ENCODE peak calls at places on chromosome 16, in eight cellular contexts. U is pancreas, X is kidney, K is cardiac fibroblast, Y is endodermal cell, E is fibroblast of the aortic adventitia, H is AG04450, J is breast epithelium. M is an unnamed sample.

GRCh38 chr16:29809850-29810698 is 1.9 kb upstream of the PRRT2 start:
- DNase-seq in U (no peak), X (no peak), K (peak), Y (no peak), E (peak), H (no peak), J (no peak), M (no peak)

GRCh38 chr16:78641463-78641862 is 542.0 kb downstream of the WWOX start:
- DNase-seq in U (no peak), X (no peak), K (no peak), Y (no peak), E (no peak), H (no peak), J (no peak), M (no peak)

GRCh38 chr16:81442909-81443687 is 1.5 kb upstream of the CMIP start:
- DNase-seq in U (no peak), X (peak), K (no peak), Y (peak), E (no peak), H (no peak), J (no peak), M (no peak)

GRCh38 chr16:24045641-24046040 is 209.9 kb downstream of the PRKCB start:
- DNase-seq in U (no peak), X (no peak), K (no peak), Y (peak), E (no peak), H (no peak), J (no peak), M (no peak)

GRCh38 chr16:79211581-79211980 is 389.0 kb downstream of the MAF start:
- DNase-seq in U (no peak), X (peak), K (no peak), Y (peak), E (no peak), H (no peak), J (no peak), M (no peak)

GRCh38 chr16:2981177-2981898 is 1.1 kb upstream of the PKMYT1 start:
- DNase-seq in U (no peak), X (no peak), K (no peak), Y (peak), E (no peak), H (no peak), J (no peak), M (no peak)

GRCh38 chr16:58459344-58460218 is 40.4 kb upstream of the NDRG4 start:
- DNase-seq in U (peak), X (no peak), K (peak), Y (no peak), E (peak), H (no peak), J (no peak), M (no peak)

GRCh38 chr16:78230832-78231231 is 131.4 kb downstream of the WWOX start:
- DNase-seq in U (no peak), X (no peak), K (no peak), Y (no peak), E (peak), H (no peak), J (no peak), M (peak)

GRCh38 chr16:73126453-73126853 is 78.5 kb upstream of the ZFHX3 start:
- DNase-seq in U (peak), X (no peak), K (peak), Y (no peak), E (peak), H (no peak), J (peak), M (peak)

GRCh38 chr16:31390504-31391043 is 2.6 kb upstream of the ITGAD start:
- DNase-seq in U (no peak), X (no peak), K (no peak), Y (no peak), E (no peak), H (no peak), J (no peak), M (no peak)

GRCh38 chr16:81094771-81095251 is 1.4 kb downstream of the GCSH start:
- DNase-seq in U (no peak), X (no peak), K (peak), Y (no peak), E (peak), H (no peak), J (no peak), M (peak)

GRCh38 chr16:19926449-19927390 is 42.1 kb upstream of the GPRC5B start:
- DNase-seq in U (no peak), X (no peak), K (peak), Y (peak), E (peak), H (peak), J (no peak), M (peak)

GRCh38 chr16:3553138-3553923 is 23.9 kb downstream of the NLRC3 start:
- DNase-seq in U (no peak), X (no peak), K (no peak), Y (peak), E (no peak), H (no peak), J (no peak), M (no peak)

GRCh38 chr16:30526137-30526822 is at the start of gene ZNF768:
- DNase-seq in U (peak), X (peak), K (peak), Y (peak), E (peak), H (no peak), J (peak), M (no peak)

GRCh38 chr16:8936421-8936820 is 27.3 kb downstream of the USP7 start:
- DNase-seq in U (peak), X (no peak), K (peak), Y (peak), E (peak), H (no peak), J (no peak), M (no peak)

GRCh38 chr16:67546761-67547422 is 15.4 kb upstream of the CTCF start:
- DNase-seq in U (peak), X (peak), K (peak), Y (peak), E (peak), H (no peak), J (peak), M (peak)

GRCh38 chr16:65825191-65825856 is 541.2 kb upstream of the CDH5 start:
- DNase-seq in U (no peak), X (no peak), K (no peak), Y (no peak), E (no peak), H (no peak), J (no peak), M (no peak)

GRCh38 chr16:89349947-89350633 is 132.6 kb downstream of the ZNF778 start:
- DNase-seq in U (no peak), X (no peak), K (no peak), Y (no peak), E (no peak), H (no peak), J (no peak), M (no peak)

GRCh38 chr16:27460663-27461482 is 58.9 kb downstream of the IL21R start:
- DNase-seq in U (no peak), X (peak), K (peak), Y (no peak), E (peak), H (no peak), J (no peak), M (no peak)

GRCh38 chr16:84443166-84443802 is 61.2 kb downstream of the MEAK7 start:
- DNase-seq in U (no peak), X (no peak), K (no peak), Y (no peak), E (no peak), H (no peak), J (no peak), M (no peak)

GRCh38 chr16:29743827-29744531 is 1.8 kb downstream of the C16orf54 start:
- DNase-seq in U (no peak), X (no peak), K (no peak), Y (no peak), E (no peak), H (no peak), J (no peak), M (no peak)

GRCh38 chr16:27483624-27484023 is 66.1 kb downstream of the GTF3C1 start:
- DNase-seq in U (no peak), X (peak), K (no peak), Y (no peak), E (no peak), H (no peak), J (no peak), M (no peak)

GRCh38 chr16:79845734-79846135 is 245.2 kb upstream of the MAF start:
- DNase-seq in U (no peak), X (no peak), K (peak), Y (no peak), E (no peak), H (no peak), J (no peak), M (no peak)

GRCh38 chr16:89893642-89894548 is 20.5 kb downstream of the TCF25 start:
- DNase-seq in U (no peak), X (no peak), K (no peak), Y (no peak), E (no peak), H (no peak), J (no peak), M (no peak)

GRCh38 chr16:53090591-53091507 is 36.1 kb downstream of the CHD9 start:
- DNase-seq in U (peak), X (peak), K (peak), Y (no peak), E (peak), H (peak), J (peak), M (peak)

GRCh38 chr16:84810518-84811273 is 9.1 kb upstream of the CRISPLD2 start:
- DNase-seq in U (no peak), X (no peak), K (peak), Y (no peak), E (peak), H (no peak), J (no peak), M (peak)

DNA sequence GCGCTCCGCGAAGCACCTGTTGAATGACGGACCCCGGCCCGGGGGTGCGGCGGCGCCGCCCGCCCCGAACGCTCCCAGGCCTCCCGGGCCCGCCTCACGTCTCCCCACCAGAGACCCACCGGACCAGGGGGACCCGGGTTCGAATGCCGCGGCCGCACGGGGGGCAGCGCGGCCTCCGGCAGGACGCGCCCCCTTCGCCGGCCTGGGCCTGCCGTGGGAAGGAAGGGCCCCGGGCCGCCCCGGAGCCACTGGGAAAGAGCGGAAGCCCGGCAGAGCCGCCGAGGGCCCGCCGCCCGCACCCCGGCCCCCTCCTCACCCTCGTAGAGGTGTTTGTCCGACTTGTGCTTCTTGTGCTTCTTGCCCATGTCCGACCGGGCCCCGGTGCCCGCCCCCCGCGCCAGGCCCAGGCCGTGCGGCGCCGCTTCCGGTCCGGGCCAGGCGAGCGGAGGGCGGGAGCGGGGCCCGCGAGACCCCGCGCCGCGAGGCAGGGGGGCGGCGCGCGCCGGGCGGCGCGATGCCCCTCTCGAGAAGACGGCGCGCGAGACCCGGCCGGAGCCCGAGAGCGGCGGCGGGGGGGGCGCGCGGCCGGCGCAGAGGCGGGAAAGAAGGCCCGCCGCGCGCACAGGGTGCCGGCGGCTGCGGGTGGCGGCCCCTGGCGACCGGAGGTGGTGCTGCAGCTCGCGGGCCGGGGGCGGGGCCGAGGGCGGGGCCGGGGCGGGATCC is at the start of gene BRD7:
- DNase-seq in U (peak), X (peak), K (peak), Y (peak), E (peak), H (no peak), J (peak), M (peak)
- TF ChIP-seq CTCF in U (peak), X (peak), K (peak), Y (peak), E (peak), H (peak), J (peak), M (peak)

GRCh38 chr16:86930001-86930400 is 351.7 kb downstream of the FOXL1 start:
- DNase-seq in U (no peak), X (no peak), K (peak), Y (no peak), E (peak), H (no peak), J (no peak), M (no peak)

GRCh38 chr16:86927699-86928098 is 349.4 kb downstream of the FOXL1 start:
- DNase-seq in U (no peak), X (no peak), K (no peak), Y (no peak), E (no peak), H (no peak), J (no peak), M (no peak)

GRCh38 chr16:86930663-86931062 is 352.3 kb downstream of the FOXL1 start:
- DNase-seq in U (no peak), X (no peak), K (no peak), Y (no peak), E (no peak), H (no peak), J (no peak), M (no peak)

GRCh38 chr16:86928517-86929148 is 350.3 kb downstream of the FOXL1 start:
- DNase-seq in U (no peak), X (no peak), K (no peak), Y (no peak), E (no peak), H (no peak), J (no peak), M (no peak)

DNA sequence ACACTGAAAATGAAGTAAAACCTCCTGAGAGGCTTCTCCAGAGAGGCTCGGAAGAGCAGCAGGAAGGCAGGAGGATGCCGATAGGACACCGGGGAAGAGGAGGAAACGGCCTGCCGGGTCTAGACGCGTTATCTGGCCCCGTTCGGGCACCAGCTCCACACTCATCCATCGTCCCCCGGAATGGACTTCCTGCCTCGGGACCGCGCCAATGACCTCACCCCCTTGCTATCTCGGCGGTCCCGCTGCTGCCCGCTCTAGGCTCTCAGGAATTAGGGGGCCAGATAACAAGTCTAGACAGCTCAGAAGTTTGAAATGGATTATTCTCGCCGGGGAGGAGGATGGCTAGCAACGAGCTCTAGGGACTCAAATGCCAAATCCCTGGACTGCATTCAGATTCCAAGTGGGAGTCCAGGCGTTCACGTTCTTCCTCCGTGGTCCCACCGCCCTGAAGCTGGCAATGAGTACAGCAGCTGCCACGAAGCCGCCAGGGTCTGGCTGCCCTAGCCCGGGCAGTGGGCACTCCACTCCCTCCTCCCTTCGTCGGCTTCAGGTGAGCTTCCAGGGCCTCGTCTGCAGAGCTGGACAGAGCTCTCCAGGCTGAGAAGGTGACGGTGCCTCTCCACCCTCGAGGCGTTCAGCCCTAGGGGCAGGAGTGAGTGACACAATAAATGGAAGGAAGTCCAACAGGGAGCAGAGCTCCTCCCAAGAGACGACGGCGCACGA is 351.0 kb downstream of the FOXL1 start:
- DNase-seq in U (no peak), X (peak), K (peak), Y (no peak), E (peak), H (peak), J (peak), M (peak)
- H3K4me3 ChIP-seq in U (no peak), X (no peak), K (peak), Y (no peak), E (no peak), H (no peak), J (no peak), M (no peak)

GRCh38 chr16:87235810-87236515 is 81.2 kb downstream of the C16orf95 start:
- DNase-seq in U (no peak), X (no peak), K (no peak), Y (peak), E (no peak), H (no peak), J (no peak), M (no peak)
- TF ChIP-seq CTCF in U (no peak), X (no peak), K (no peak), Y (peak), E (no peak), H (no peak), J (no peak), M (no peak)

DNA sequence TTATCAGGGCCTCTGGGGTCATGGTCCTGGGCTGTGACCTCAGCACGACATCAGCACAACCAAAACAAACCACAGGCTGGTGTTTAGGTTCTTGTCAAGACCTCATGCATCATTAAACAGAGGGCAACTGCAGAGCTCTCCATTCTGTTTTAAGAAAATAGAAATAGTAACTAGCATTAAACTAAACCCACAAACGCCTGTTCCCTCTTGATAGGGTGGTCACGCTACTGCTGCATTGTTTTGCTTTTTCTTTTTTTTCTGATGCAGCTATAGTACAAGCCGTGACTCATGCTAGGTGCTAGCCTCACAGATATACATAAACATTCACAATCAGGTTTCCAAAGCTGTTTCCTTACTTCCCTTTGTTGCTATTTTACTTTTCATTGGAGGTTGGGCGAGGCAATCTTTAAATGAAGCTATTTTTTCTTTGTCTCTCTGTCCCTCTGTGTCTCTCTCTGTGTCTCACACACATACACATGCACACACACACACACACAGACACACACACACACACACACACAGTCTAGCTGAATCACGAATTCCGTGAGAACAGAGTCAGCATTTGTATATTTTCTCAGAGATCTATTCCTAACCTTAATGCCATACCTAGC is 310.3 kb downstream of the CDH13 start:
- DNase-seq in U (no peak), X (no peak), K (peak), Y (no peak), E (peak), H (peak), J (no peak), M (peak)
- H3K4me3 ChIP-seq in U (no peak), X (no peak), K (no peak), Y (no peak), E (no peak), H (no peak), J (no peak), M (no peak)

M was measured in AG10803.